ENCODE peak calls at places on chromosomes 11 and 22, in eight cellular contexts. N is stimulated activated CD4-positive, alpha-beta T cell treated with anti-CD3 and anti-CD28 coated beads, Interleukin-4, amount 100 ng/mL, for 1 hour; P is stimulated activated naive CD4-positive, alpha-beta T cell; R is activated CD4-positive, alpha-beta T cell treated with anti-CD3 and anti-CD28 coated beads, Interleukin-2, amount 50 U/mL, for 1 hour; Q is NCI-H2171; H is amygdala; S is CD8-positive, alpha-beta memory T cell; J is coronary artery. F is an unnamed sample.

GRCh38 chr11:48122656-48123055 is 94.0 kb upstream of the OR4B1 start:
- DNase-seq in N (no peak), P (no peak), R (no peak), Q (no peak), H (no peak), S (no peak), J (no peak), F (no peak)

GRCh38 chr11:123357353-123357989 is 72.6 kb upstream of the GRAMD1B start:
- DNase-seq in N (no peak), P (no peak), R (no peak), Q (no peak), H (no peak), S (no peak), J (no peak), F (no peak)

GRCh38 chr11:116421529-116422185 is 351.1 kb downstream of the BUD13 start:
- DNase-seq in N (no peak), P (no peak), R (no peak), Q (no peak), H (no peak), S (no peak), J (no peak), F (no peak)

GRCh38 chr11:72334651-72335050 is 90.7 kb upstream of the PHOX2A start:
- DNase-seq in N (no peak), P (no peak), R (no peak), Q (no peak), H (no peak), S (no peak), J (no peak), F (peak)

GRCh38 chr11:116792869-116793475 is 1.3 kb upstream of the APOA5 start:
- DNase-seq in N (no peak), P (no peak), R (no peak), Q (no peak), H (no peak), S (no peak), J (no peak), F (no peak)

GRCh38 chr22:50505276-50505775 is 2.2 kb downstream of the LMF2 start:
- DNase-seq in N (no peak), P (no peak), R (no peak), Q (no peak), H (no peak), S (no peak), J (no peak), F (no peak)

GRCh38 chr22:34306361-34306760 is 386.1 kb upstream of the LARGE1 start:
- DNase-seq in N (no peak), P (no peak), R (no peak), Q (no peak), H (no peak), S (no peak), J (no peak), F (no peak)

GRCh38 chr11:76919887-76920746 is 59.4 kb downstream of the ACER3 start:
- DNase-seq in N (peak), P (peak), R (peak), Q (peak), H (peak), S (peak), J (no peak), F (peak)

GRCh38 chr11:126362879-126363655 is 7.6 kb downstream of the ST3GAL4 start:
- DNase-seq in N (no peak), P (no peak), R (no peak), Q (no peak), H (no peak), S (no peak), J (no peak), F (no peak)

GRCh38 chr22:20437253-20438065 is at the start of gene SCARF2:
- DNase-seq in N (no peak), P (no peak), R (no peak), Q (no peak), H (no peak), S (no peak), J (no peak), F (peak)

GRCh38 chr11:130872961-130873360 is 43.3 kb downstream of the SNX19 start:
- DNase-seq in N (no peak), P (no peak), R (no peak), Q (no peak), H (no peak), S (no peak), J (no peak), F (no peak)

GRCh38 chr22:49886346-49887073 is 31.7 kb downstream of the ALG12 start:
- DNase-seq in N (no peak), P (no peak), R (no peak), Q (no peak), H (no peak), S (no peak), J (no peak), F (no peak)

GRCh38 chr22:39240841-39241631 is 3.7 kb downstream of the PDGFB start:
- DNase-seq in N (no peak), P (no peak), R (peak), Q (no peak), H (no peak), S (peak), J (no peak), F (peak)

GRCh38 chr11:355581-356458 is 13.5 kb upstream of the B4GALNT4 start:
- DNase-seq in N (peak), P (peak), R (peak), Q (peak), H (no peak), S (peak), J (peak), F (peak)

GRCh38 chr11:61028135-61028729 is 56.8 kb downstream of the CD6 start:
- DNase-seq in N (peak), P (peak), R (peak), Q (peak), H (no peak), S (peak), J (no peak), F (no peak)

GRCh38 chr11:115423728-115424459 is 80.3 kb downstream of the CADM1 start:
- DNase-seq in N (no peak), P (no peak), R (no peak), Q (no peak), H (no peak), S (no peak), J (no peak), F (no peak)

GRCh38 chr11:125299061-125299616 is 134.6 kb downstream of the PKNOX2 start:
- DNase-seq in N (no peak), P (no peak), R (no peak), Q (no peak), H (no peak), S (no peak), J (no peak), F (no peak)

GRCh38 chr11:86696004-86696403 is 23.6 kb upstream of the ME3 start:
- DNase-seq in N (no peak), P (no peak), R (no peak), Q (no peak), H (no peak), S (no peak), J (no peak), F (no peak)